ENCODE peak calls at places on chromosome 20, in eight cellular contexts. S, V, R, A, D, K, U and T are unnamed samples.

GRCh38 chr20:63692436-63693078 is 3.9 kb upstream of the TNFRSF6B start:
- DNase-seq in S (no peak), V (no peak), R (peak), A (no peak), D (peak), K (peak), U (no peak), T (no peak)

GRCh38 chr20:1122388-1123315 is 4.2 kb downstream of the PSMF1 start:
- DNase-seq in S (peak), V (peak), R (peak), A (peak), D (peak), K (peak), U (no peak), T (no peak)

GRCh38 chr20:46286977-46287376 is 21.3 kb downstream of the CDH22 start:
- DNase-seq in S (no peak), V (no peak), R (no peak), A (no peak), D (no peak), K (no peak), U (no peak), T (no peak)

GRCh38 chr20:20010639-20011500 is 6.3 kb upstream of the NAA20 start:
- DNase-seq in S (no peak), V (no peak), R (no peak), A (no peak), D (peak), K (peak), U (no peak), T (no peak)

GRCh38 chr20:9442858-9443257 is 71.5 kb upstream of the LAMP5 start:
- DNase-seq in S (peak), V (no peak), R (peak), A (no peak), D (peak), K (no peak), U (no peak), T (no peak)

GRCh38 chr20:53085720-53086119 is 113.6 kb downstream of the TSHZ2 start:
- DNase-seq in S (no peak), V (no peak), R (no peak), A (peak), D (no peak), K (no peak), U (no peak), T (no peak)

GRCh38 chr20:35275741-35276251 is 2.1 kb downstream of the MMP24OS start:
- DNase-seq in S (no peak), V (no peak), R (no peak), A (no peak), D (no peak), K (no peak), U (no peak), T (no peak)

GRCh38 chr20:63097336-63097831 is 90.6 kb upstream of the BHLHE23 start:
- DNase-seq in S (no peak), V (no peak), R (no peak), A (no peak), D (no peak), K (no peak), U (no peak), T (no peak)

GRCh38 chr20:55252525-55252924 is 752.8 kb downstream of the CBLN4 start:
- DNase-seq in S (no peak), V (no peak), R (no peak), A (no peak), D (no peak), K (no peak), U (no peak), T (no peak)

GRCh38 chr20:64103871-64104666 is 3.3 kb downstream of the NPBWR2 start:
- DNase-seq in S (no peak), V (no peak), R (no peak), A (no peak), D (no peak), K (no peak), U (no peak), T (no peak)

GRCh38 chr20:18805881-18806280 is 7.7 kb upstream of the SCP2D1 start:
- DNase-seq in S (peak), V (no peak), R (no peak), A (no peak), D (peak), K (no peak), U (no peak), T (no peak)

GRCh38 chr20:11045412-11046175 is 371.8 kb upstream of the JAG1 start:
- DNase-seq in S (no peak), V (no peak), R (peak), A (no peak), D (no peak), K (no peak), U (no peak), T (no peak)

GRCh38 chr20:3165473-3166337 is 6.0 kb upstream of the FASTKD5 start:
- DNase-seq in S (no peak), V (no peak), R (peak), A (no peak), D (peak), K (peak), U (no peak), T (peak)

GRCh38 chr20:17665756-17666155 is 16.3 kb downstream of the RRBP1 start:
- DNase-seq in S (no peak), V (no peak), R (no peak), A (no peak), D (peak), K (no peak), U (no peak), T (no peak)

GRCh38 chr20:54368578-54368977 is 106.8 kb upstream of the DOK5 start:
- DNase-seq in S (no peak), V (no peak), R (no peak), A (no peak), D (no peak), K (peak), U (no peak), T (no peak)

GRCh38 chr20:5402903-5403531 is 86.3 kb upstream of the PROKR2 start:
- DNase-seq in S (peak), V (peak), R (peak), A (peak), D (peak), K (peak), U (peak), T (no peak)

GRCh38 chr20:59082981-59083380 is 40.4 kb upstream of the PRELID3B start:
- DNase-seq in S (peak), V (no peak), R (no peak), A (no peak), D (peak), K (peak), U (no peak), T (no peak)

GRCh38 chr20:50844430-50845100 is 49.7 kb downstream of the BCAS4 start:
- DNase-seq in S (peak), V (peak), R (no peak), A (peak), D (peak), K (peak), U (peak), T (no peak)

GRCh38 chr20:346640-347316 is at the start of gene NRSN2:
- DNase-seq in S (peak), V (peak), R (peak), A (peak), D (peak), K (peak), U (no peak), T (peak)

GRCh38 chr20:50029697-50030428 is 47.1 kb downstream of the SNAI1 start:
- DNase-seq in S (peak), V (no peak), R (no peak), A (peak), D (peak), K (peak), U (no peak), T (peak)

GRCh38 chr20:50398064-50398463 is 112.1 kb upstream of the PTPN1 start:
- DNase-seq in S (no peak), V (no peak), R (no peak), A (no peak), D (no peak), K (no peak), U (no peak), T (no peak)

GRCh38 chr20:8837396-8837795 is 231.5 kb upstream of the PLCB4 start:
- DNase-seq in S (peak), V (no peak), R (no peak), A (no peak), D (peak), K (peak), U (no peak), T (no peak)

GRCh38 chr20:50415516-50416268 is 94.5 kb upstream of the PTPN1 start:
- DNase-seq in S (peak), V (no peak), R (peak), A (no peak), D (peak), K (peak), U (no peak), T (peak)

GRCh38 chr20:62707981-62708521 is 585 bp upstream of the NTSR1 start:
- DNase-seq in S (peak), V (peak), R (no peak), A (peak), D (no peak), K (no peak), U (no peak), T (no peak)

GRCh38 chr20:13325033-13325432 is 104.0 kb downstream of the ISM1 start:
- DNase-seq in S (peak), V (peak), R (peak), A (peak), D (peak), K (peak), U (no peak), T (no peak)

GRCh38 chr20:11217322-11217989 is 543.7 kb upstream of the JAG1 start:
- DNase-seq in S (no peak), V (no peak), R (no peak), A (no peak), D (peak), K (no peak), U (no peak), T (no peak)

GRCh38 chr20:14915356-14915755 is 577.9 kb upstream of the FLRT3 start:
- DNase-seq in S (no peak), V (no peak), R (no peak), A (no peak), D (no peak), K (no peak), U (no peak), T (no peak)

GRCh38 chr20:16455296-16455695 is 118.0 kb downstream of the KIF16B start:
- DNase-seq in S (no peak), V (no peak), R (peak), A (no peak), D (no peak), K (no peak), U (no peak), T (no peak)